ENCODE peak calls at places on chromosomes 6 and 20, in nine cellular contexts. X is body of pancreas, H is neural progenitor cell, I is HL-60, J is upper lobe of right lung, Z is stomach, C is spleen, S is Peyer's patch, N is left lung. P is an unnamed sample.

GRCh38 chr6:30219244-30219643 is 6.0 kb upstream of the TRIM26 start:
- DNase-seq in X (peak; percentile 80), H (peak; percentile 66), I (peak; percentile 74), J (no peak), Z (peak; percentile 64), C (no peak), S (peak; percentile 80), N (no peak), P (no peak)

GRCh38 chr20:36796868-36797267 is 23.3 kb upstream of the DSN1 start:
- DNase-seq in X (no peak), H (no peak), I (no peak), J (no peak), Z (no peak), C (no peak), S (no peak), N (no peak), P (no peak)

GRCh38 chr6:63527658-63528514 is 44.4 kb upstream of the LOC128125822 start:
- DNase-seq in X (peak; percentile 80), H (no peak), I (no peak), J (no peak), Z (peak; percentile 93), C (no peak), S (peak; percentile 74), N (peak; percentile 74), P (peak; percentile 97)

GRCh38 chr6:110557226-110557625 is 80.8 kb upstream of the SLC22A16 start:
- DNase-seq in X (no peak), H (no peak), I (no peak), J (no peak), Z (no peak), C (no peak), S (no peak), N (no peak), P (no peak)

GRCh38 chr20:41316602-41317535 is 662 bp downstream of the ZHX3 start:
- DNase-seq in X (peak; percentile 86), H (peak; percentile 81), I (peak; percentile 58), J (peak; percentile 91), Z (peak; percentile 75), C (peak; percentile 94), S (peak; percentile 92), N (peak; percentile 83), P (peak; percentile 71)

GRCh38 chr20:23069073-23069472 is 17.1 kb downstream of the CD93 start:
- DNase-seq in X (no peak), H (no peak), I (no peak), J (no peak), Z (no peak), C (no peak), S (no peak), N (no peak), P (no peak)

GRCh38 chr6:129717287-129717686 is 7.3 kb upstream of the ARHGAP18 start:
- DNase-seq in X (no peak), H (no peak), I (no peak), J (no peak), Z (no peak), C (no peak), S (no peak), N (no peak), P (no peak)

GRCh38 chr20:13384132-13384531 is 163.1 kb downstream of the ISM1 start:
- DNase-seq in X (no peak), H (no peak), I (no peak), J (no peak), Z (no peak), C (no peak), S (no peak), N (no peak), P (no peak)

GRCh38 chr6:27478141-27478705 is 5.3 kb upstream of the ZNF184 start:
- DNase-seq in X (no peak), H (no peak), I (peak; percentile 27), J (no peak), Z (no peak), C (no peak), S (no peak), N (no peak), P (no peak)

GRCh38 chr20:36467076-36467999 is 74.0 kb upstream of the MYL9 start:
- DNase-seq in X (peak; percentile 83), H (no peak), I (no peak), J (no peak), Z (peak; percentile 63), C (peak; percentile 89), S (peak; percentile 87), N (no peak), P (no peak)

GRCh38 chr20:61764471-61765020 is 301.1 kb downstream of the TAF4 start:
- DNase-seq in X (no peak), H (no peak), I (no peak), J (no peak), Z (no peak), C (peak; percentile 37), S (no peak), N (peak; percentile 7), P (no peak)

GRCh38 chr20:8646716-8647115 is 422.2 kb upstream of the PLCB4 start:
- DNase-seq in X (no peak), H (no peak), I (no peak), J (no peak), Z (no peak), C (no peak), S (no peak), N (no peak), P (peak; percentile 82)

GRCh38 chr6:166512567-166512966 is 73.9 kb downstream of the RAMACL start:
- DNase-seq in X (no peak), H (no peak), I (no peak), J (no peak), Z (no peak), C (peak; percentile 88), S (peak; percentile 85), N (no peak), P (no peak)

GRCh38 chr20:61731363-61732181 is 334.1 kb downstream of the TAF4 start:
- DNase-seq in X (no peak), H (no peak), I (no peak), J (no peak), Z (no peak), C (peak; percentile 57), S (no peak), N (no peak), P (no peak)

GRCh38 chr6:116461075-116461474 is at the start of gene CALHM6:
- DNase-seq in X (no peak), H (no peak), I (no peak), J (no peak), Z (no peak), C (no peak), S (no peak), N (no peak), P (no peak)
- H3K4me3 ChIP-seq in X (no peak within 1 kb of the TSS), H (peak within 1 kb of the TSS; percentile 40), I (no peak within 1 kb of the TSS), J (peak within 1 kb of the TSS; percentile 47), Z (peak within 1 kb of the TSS; percentile 62), C (peak within 1 kb of the TSS; percentile 42), S (peak within 1 kb of the TSS; percentile 55), N (peak within 1 kb of the TSS; percentile 45), P (peak within 1 kb of the TSS; percentile 48)

GRCh38 chr6:45467853-45468252 is 90.1 kb upstream of the SUPT3H start:
- DNase-seq in X (no peak), H (no peak), I (peak; percentile 45), J (no peak), Z (no peak), C (no peak), S (no peak), N (no peak), P (no peak)

GRCh38 chr6:45472383-45472782 is 94.6 kb upstream of the SUPT3H start:
- DNase-seq in X (no peak), H (no peak), I (no peak), J (no peak), Z (no peak), C (no peak), S (no peak), N (no peak), P (no peak)

GRCh38 chr6:45466686-45467085 is 89.0 kb upstream of the SUPT3H start:
- DNase-seq in X (no peak), H (no peak), I (no peak), J (no peak), Z (no peak), C (no peak), S (no peak), N (no peak), P (no peak)

GRCh38 chr6:45470131-45470738 is 92.5 kb upstream of the SUPT3H start:
- DNase-seq in X (no peak), H (no peak), I (no peak), J (no peak), Z (no peak), C (no peak), S (no peak), N (no peak), P (no peak)

DNA sequence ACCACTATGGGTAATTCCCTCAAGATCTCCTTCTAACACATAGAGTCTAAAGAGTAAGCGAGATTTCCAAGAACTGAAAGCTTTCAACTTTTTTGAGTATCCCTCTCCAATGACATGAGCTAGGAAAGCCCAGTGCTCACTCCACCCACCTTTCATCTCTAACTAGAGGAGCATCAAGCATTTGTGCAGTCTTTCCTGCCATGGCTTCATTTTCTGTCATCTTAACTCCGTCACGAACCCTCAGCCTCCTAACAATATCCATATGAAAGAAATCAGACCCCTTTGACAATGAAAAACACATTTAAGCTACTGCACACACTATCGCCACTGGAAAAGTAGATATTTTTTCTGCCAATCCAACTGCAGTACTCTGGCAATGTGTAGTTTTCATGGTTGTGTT is 92.0 kb upstream of the SUPT3H start:
- DNase-seq in X (no peak), H (no peak), I (no peak), J (no peak), Z (no peak), C (no peak), S (no peak), N (no peak), P (no peak)
- TF ChIP-seq CTCF in X (no peak), H (no peak), I (no peak), J (no peak), Z (no peak), C (no peak), S (no peak), N (no peak), P (no peak)

GRCh38 chr6:47042238-47042843 is at the start of gene ADGRF1:
- DNase-seq in X (peak; percentile 49), H (no peak), I (no peak), J (no peak), Z (peak; percentile 75), C (no peak), S (peak; percentile 52), N (peak; percentile 46), P (no peak)
- H3K4me3 ChIP-seq in X (no peak within 1 kb of the TSS), H (no peak within 1 kb of the TSS), I (no peak within 1 kb of the TSS), J (peak within 1 kb of the TSS; percentile 12), Z (peak within 1 kb of the TSS; percentile 0), C (no peak within 1 kb of the TSS), S (no peak within 1 kb of the TSS), N (peak within 1 kb of the TSS; percentile 25), P (no peak within 1 kb of the TSS)

GRCh38 chr20:60206259-60206658 is 248.0 kb downstream of the CDH26 start:
- DNase-seq in X (no peak), H (peak; percentile 67), I (peak; percentile 63), J (no peak), Z (no peak), C (no peak), S (no peak), N (no peak), P (peak; percentile 5)
- TF ChIP-seq CTCF in X (no peak), H (peak; percentile 48), I (peak; percentile 59), J (peak; percentile 33), Z (no peak), C (peak; percentile 13), S (no peak), N (no peak), P (peak; percentile 72)